ENCODE peak calls at places on chromosomes 16 and 17, in eight cellular contexts. One of them, this sample, is unnamed. For H3K36me3, the result is how much of the 10 kb centered on the place peaks cover.

GRCh38 chr16:69651217-69651616 is 75.1 kb downstream of the NQO1 start:
- DNase-seq in HCT116: no peak
- DNase-seq in GM23338: no peak
- DNase-seq in kidney: no peak
- DNase-seq in cardiac muscle cell: no peak
- DNase-seq in PC-9: no peak
- DNase-seq in brain microvascular endothelial cell: no peak
- DNase-seq in ascending aorta: no peak
- DNase-seq in this sample: no peak

GRCh38 chr17:72687941-72688340 is 404.5 kb downstream of the SLC39A11 start:
- DNase-seq in HCT116: no peak
- DNase-seq in GM23338: no peak
- DNase-seq in kidney: no peak
- DNase-seq in cardiac muscle cell: peak
- DNase-seq in PC-9: no peak
- DNase-seq in brain microvascular endothelial cell: no peak
- DNase-seq in ascending aorta: no peak
- DNase-seq in this sample: no peak

GRCh38 chr16:351804-352520 is 561 bp downstream of the AXIN1 start:
- DNase-seq in HCT116: no peak
- DNase-seq in GM23338: peak
- DNase-seq in kidney: peak
- DNase-seq in cardiac muscle cell: peak
- DNase-seq in PC-9: no peak
- DNase-seq in brain microvascular endothelial cell: no peak
- DNase-seq in ascending aorta: no peak
- DNase-seq in this sample: no peak

GRCh38 chr17:39706921-39707337 is 7.1 kb downstream of the ERBB2 start:
- DNase-seq in HCT116: no peak
- DNase-seq in GM23338: no peak
- DNase-seq in kidney: peak
- DNase-seq in cardiac muscle cell: no peak
- DNase-seq in PC-9: peak
- DNase-seq in brain microvascular endothelial cell: no peak
- DNase-seq in ascending aorta: no peak
- DNase-seq in this sample: no peak

GRCh38 chr17:46216682-46217081 is 23.5 kb upstream of the KANSL1 start:
- DNase-seq in HCT116: no peak
- DNase-seq in GM23338: no peak
- DNase-seq in kidney: no peak
- DNase-seq in cardiac muscle cell: no peak
- DNase-seq in PC-9: no peak
- DNase-seq in brain microvascular endothelial cell: no peak
- DNase-seq in ascending aorta: no peak
- DNase-seq in this sample: no peak

GRCh38 chr16:50274771-50275415 is 8.5 kb downstream of the ADCY7 start:
- DNase-seq in HCT116: no peak
- DNase-seq in GM23338: no peak
- DNase-seq in kidney: peak
- DNase-seq in cardiac muscle cell: no peak
- DNase-seq in PC-9: no peak
- DNase-seq in brain microvascular endothelial cell: no peak
- DNase-seq in ascending aorta: no peak
- DNase-seq in this sample: no peak

GRCh38 chr16:2692251-2692947 is 10.1 kb downstream of the KCTD5 start:
- DNase-seq in HCT116: no peak
- DNase-seq in GM23338: peak
- DNase-seq in kidney: peak
- DNase-seq in cardiac muscle cell: no peak
- DNase-seq in PC-9: no peak
- DNase-seq in brain microvascular endothelial cell: no peak
- DNase-seq in ascending aorta: no peak
- DNase-seq in this sample: no peak

GRCh38 chr17:62626719-62627218 is 701 bp upstream of the MRC2 start:
- DNase-seq in HCT116: no peak
- DNase-seq in GM23338: peak
- DNase-seq in kidney: no peak
- DNase-seq in cardiac muscle cell: peak
- DNase-seq in PC-9: no peak
- DNase-seq in brain microvascular endothelial cell: peak
- DNase-seq in ascending aorta: peak
- DNase-seq in this sample: peak

GRCh38 chr16:75591001-75591852 is 25.0 kb downstream of the GABARAPL2 start:
- DNase-seq in HCT116: no peak
- DNase-seq in GM23338: peak
- DNase-seq in kidney: no peak
- DNase-seq in cardiac muscle cell: peak
- DNase-seq in PC-9: no peak
- DNase-seq in brain microvascular endothelial cell: peak
- DNase-seq in ascending aorta: peak
- DNase-seq in this sample: peak

GRCh38 chr16:89371386-89371785 is 119.0 kb downstream of the ANKRD11 start:
- DNase-seq in HCT116: no peak
- DNase-seq in GM23338: no peak
- DNase-seq in kidney: peak
- DNase-seq in cardiac muscle cell: no peak
- DNase-seq in PC-9: no peak
- DNase-seq in brain microvascular endothelial cell: no peak
- DNase-seq in ascending aorta: no peak
- DNase-seq in this sample: no peak

DNA sequence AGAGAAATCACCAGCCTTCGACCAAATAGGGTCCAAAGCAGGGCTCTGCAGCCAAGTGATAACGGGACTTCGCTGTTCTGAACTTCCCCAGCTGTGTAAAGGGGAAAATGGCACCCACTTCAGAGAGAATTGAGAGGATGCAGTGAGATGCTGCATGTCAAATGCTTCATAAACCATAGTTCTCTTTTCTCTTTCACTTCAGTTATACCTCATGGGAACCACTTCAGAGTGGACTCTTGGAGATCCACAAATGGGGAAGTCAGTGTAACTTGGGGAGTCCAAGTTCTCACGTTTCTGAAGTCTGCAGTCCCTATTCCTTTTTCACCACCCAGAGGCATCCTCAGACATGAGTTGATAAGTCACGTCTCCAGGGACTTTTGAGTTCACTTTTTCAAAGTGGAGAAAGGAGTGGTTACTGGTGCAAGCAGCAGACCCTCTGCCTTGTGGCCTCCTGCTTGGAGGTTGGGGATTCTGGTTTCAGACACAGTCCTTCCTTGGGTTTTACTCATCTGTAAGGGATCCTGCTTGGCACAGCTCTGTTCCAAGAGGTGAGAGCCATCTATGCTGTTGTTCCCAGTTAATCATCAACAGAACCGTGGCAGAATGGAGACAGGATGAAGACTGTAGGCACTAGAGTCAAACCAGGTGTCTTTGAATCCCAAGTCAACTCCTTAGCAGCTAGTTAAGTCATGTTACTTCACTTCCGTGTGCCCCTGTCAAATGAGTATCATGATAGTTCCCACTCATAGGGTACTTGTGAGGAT is 123.4 kb upstream of the NOL11 start:
- DNase-seq in HCT116: no peak
- DNase-seq in GM23338: no peak
- DNase-seq in kidney: no peak
- DNase-seq in cardiac muscle cell: no peak
- DNase-seq in PC-9: no peak
- DNase-seq in brain microvascular endothelial cell: no peak
- DNase-seq in ascending aorta: peak
- DNase-seq in this sample: no peak
- H3K27ac ChIP-seq in HCT116: no peak
- H3K27ac ChIP-seq in GM23338: no peak
- H3K27ac ChIP-seq in kidney: peak
- H3K27ac ChIP-seq in cardiac muscle cell: no peak
- H3K27ac ChIP-seq in PC-9: no peak
- H3K27ac ChIP-seq in brain microvascular endothelial cell: no peak
- H3K27ac ChIP-seq in ascending aorta: no peak
- H3K27ac ChIP-seq in this sample: no peak

GRCh38 chr16:13866073-13866472 is 53.9 kb upstream of the ERCC4 start:
- DNase-seq in HCT116: peak
- DNase-seq in GM23338: peak
- DNase-seq in kidney: no peak
- DNase-seq in cardiac muscle cell: peak
- DNase-seq in PC-9: peak
- DNase-seq in brain microvascular endothelial cell: peak
- DNase-seq in ascending aorta: peak
- DNase-seq in this sample: peak
- TF ChIP-seq CTCF in HCT116: peak
- TF ChIP-seq CTCF in GM23338: peak
- TF ChIP-seq CTCF in kidney: peak
- TF ChIP-seq CTCF in cardiac muscle cell: peak
- TF ChIP-seq CTCF in PC-9: peak
- TF ChIP-seq CTCF in brain microvascular endothelial cell: peak
- TF ChIP-seq CTCF in ascending aorta: peak
- TF ChIP-seq CTCF in this sample: peak

GRCh38 chr16:8848231-8848938 is 20.4 kb downstream of the CARHSP1 start:
- DNase-seq in HCT116: no peak
- DNase-seq in GM23338: no peak
- DNase-seq in kidney: peak
- DNase-seq in cardiac muscle cell: no peak
- DNase-seq in PC-9: no peak
- DNase-seq in brain microvascular endothelial cell: no peak
- DNase-seq in ascending aorta: no peak
- DNase-seq in this sample: no peak

GRCh38 chr16:8851761-8852403 is 16.9 kb downstream of the CARHSP1 start:
- DNase-seq in HCT116: no peak
- DNase-seq in GM23338: no peak
- DNase-seq in kidney: no peak
- DNase-seq in cardiac muscle cell: no peak
- DNase-seq in PC-9: no peak
- DNase-seq in brain microvascular endothelial cell: no peak
- DNase-seq in ascending aorta: peak
- DNase-seq in this sample: no peak

GRCh38 chr16:8848939-8849391 is 19.8 kb downstream of the CARHSP1 start:
- DNase-seq in HCT116: no peak
- DNase-seq in GM23338: no peak
- DNase-seq in kidney: peak
- DNase-seq in cardiac muscle cell: no peak
- DNase-seq in PC-9: no peak
- DNase-seq in brain microvascular endothelial cell: peak
- DNase-seq in ascending aorta: no peak
- DNase-seq in this sample: no peak

GRCh38 chr16:8849411-8850011 is 19.3 kb downstream of the CARHSP1 start:
- DNase-seq in HCT116: no peak
- DNase-seq in GM23338: no peak
- DNase-seq in kidney: peak
- DNase-seq in cardiac muscle cell: no peak
- DNase-seq in PC-9: no peak
- DNase-seq in brain microvascular endothelial cell: peak
- DNase-seq in ascending aorta: no peak
- DNase-seq in this sample: no peak

GRCh38 chr16:8850279-8850885 is 18.4 kb downstream of the CARHSP1 start:
- DNase-seq in HCT116: no peak
- DNase-seq in GM23338: no peak
- DNase-seq in kidney: peak
- DNase-seq in cardiac muscle cell: no peak
- DNase-seq in PC-9: no peak
- DNase-seq in brain microvascular endothelial cell: peak
- DNase-seq in ascending aorta: peak
- DNase-seq in this sample: no peak
- H3K36me3 ChIP-seq in HCT116: under half
- H3K36me3 ChIP-seq in GM23338: under half
- H3K36me3 ChIP-seq in kidney: under half
- H3K36me3 ChIP-seq in cardiac muscle cell: under half
- H3K36me3 ChIP-seq in PC-9: under half
- H3K36me3 ChIP-seq in brain microvascular endothelial cell: half or more
- H3K36me3 ChIP-seq in ascending aorta: half or more
- H3K36me3 ChIP-seq in this sample: under half

GRCh38 chr17:76528156-76528527 is 9.4 kb downstream of the CYGB start:
- DNase-seq in HCT116: no peak
- DNase-seq in GM23338: no peak
- DNase-seq in kidney: peak
- DNase-seq in cardiac muscle cell: no peak
- DNase-seq in PC-9: no peak
- DNase-seq in brain microvascular endothelial cell: no peak
- DNase-seq in ascending aorta: no peak
- DNase-seq in this sample: no peak

GRCh38 chr17:76529643-76530488 is 7.6 kb downstream of the CYGB start:
- DNase-seq in HCT116: no peak
- DNase-seq in GM23338: no peak
- DNase-seq in kidney: peak
- DNase-seq in cardiac muscle cell: peak
- DNase-seq in PC-9: no peak
- DNase-seq in brain microvascular endothelial cell: peak
- DNase-seq in ascending aorta: peak
- DNase-seq in this sample: peak

GRCh38 chr17:76529224-76529642 is 8.3 kb downstream of the CYGB start:
- DNase-seq in HCT116: no peak
- DNase-seq in GM23338: no peak
- DNase-seq in kidney: peak
- DNase-seq in cardiac muscle cell: no peak
- DNase-seq in PC-9: no peak
- DNase-seq in brain microvascular endothelial cell: peak
- DNase-seq in ascending aorta: peak
- DNase-seq in this sample: peak

GRCh38 chr17:76527430-76528111 is 9.9 kb downstream of the CYGB start:
- DNase-seq in HCT116: no peak
- DNase-seq in GM23338: peak
- DNase-seq in kidney: peak
- DNase-seq in cardiac muscle cell: no peak
- DNase-seq in PC-9: peak
- DNase-seq in brain microvascular endothelial cell: peak
- DNase-seq in ascending aorta: peak
- DNase-seq in this sample: peak

DNA sequence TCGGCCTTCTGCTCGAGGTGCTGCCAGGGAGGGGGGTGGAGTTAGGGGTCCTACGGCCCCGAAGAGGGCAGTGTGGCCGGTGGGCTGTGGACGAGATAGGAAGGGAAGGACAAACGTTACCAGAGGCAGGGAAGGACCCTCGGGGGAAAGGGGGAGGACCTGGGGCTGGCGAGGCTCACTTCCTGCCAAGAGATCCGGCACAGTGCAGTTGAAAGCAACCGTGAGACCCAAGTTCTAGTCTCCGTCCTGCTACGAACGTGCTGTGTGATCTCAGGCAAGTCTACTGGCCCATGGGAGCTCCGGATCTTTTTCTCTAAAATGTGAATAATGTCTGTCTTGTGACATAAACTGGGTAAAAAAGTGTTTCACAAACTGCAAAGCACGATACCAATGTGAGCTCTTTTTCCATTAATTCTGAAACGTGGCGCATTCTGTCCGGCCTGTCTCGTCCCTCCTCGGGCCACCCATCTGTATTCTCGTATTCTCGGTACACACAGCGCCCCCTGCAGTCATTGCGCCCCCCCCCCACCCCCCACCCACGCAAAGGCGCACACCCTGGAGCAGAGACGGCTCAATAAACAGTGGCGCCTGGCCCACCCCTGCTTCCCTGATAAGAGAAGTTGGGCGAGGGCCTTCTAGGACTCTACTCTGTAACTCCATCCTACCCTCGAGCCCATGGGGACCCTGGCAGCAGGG is 8.8 kb downstream of the CYGB start:
- DNase-seq in HCT116: no peak
- DNase-seq in GM23338: no peak
- DNase-seq in kidney: peak
- DNase-seq in cardiac muscle cell: no peak
- DNase-seq in PC-9: no peak
- DNase-seq in brain microvascular endothelial cell: no peak
- DNase-seq in ascending aorta: no peak
- DNase-seq in this sample: no peak
- H3K27ac ChIP-seq in HCT116: no peak
- H3K27ac ChIP-seq in GM23338: no peak
- H3K27ac ChIP-seq in kidney: peak
- H3K27ac ChIP-seq in cardiac muscle cell: no peak
- H3K27ac ChIP-seq in PC-9: no peak
- H3K27ac ChIP-seq in brain microvascular endothelial cell: peak
- H3K27ac ChIP-seq in ascending aorta: peak
- H3K27ac ChIP-seq in this sample: peak

This sample was measured in lung.